ENCODE peak calls at places on chromosomes 2 and 18, in nine cellular contexts. S is gastrocnemius medialis, B is IMR-90, H is heart left ventricle, G is A549, E is sigmoid colon, P is adrenal gland, J is thyroid gland, R is GM12878. T is an unnamed sample.

GRCh38 chr18:54776282-54776977 is 51.8 kb upstream of the RAB27B start:
- DNase-seq in R (peak), J (no peak), H (no peak), P (peak), B (peak), S (peak), G (peak), E (no peak), T (peak)

GRCh38 chr2:207746131-207746530 is 23.6 kb downstream of the FZD5 start:
- DNase-seq in B (peak), J (peak), G (peak), S (peak), P (peak), E (no peak), H (no peak), R (no peak), T (no peak)

GRCh38 chr2:72579595-72580180 is 246.1 kb downstream of the EXOC6B start:
- DNase-seq in H (no peak), S (no peak), R (no peak), J (no peak), B (peak), P (no peak), E (no peak), G (peak), T (no peak)

GRCh38 chr2:127400897-127401756 is 13.4 kb upstream of the MAP3K2 start:
- DNase-seq in H (no peak), E (no peak), S (no peak), G (peak), B (peak), J (peak), P (no peak), R (no peak), T (no peak)

GRCh38 chr2:85631316-85631715 is 15.3 kb downstream of the USP39 start:
- DNase-seq in G (no peak), R (no peak), B (no peak), P (no peak), E (no peak), S (no peak), J (no peak), H (no peak), T (no peak)

GRCh38 chr2:135743860-135744259 is 2.2 kb downstream of the UBXN4 start:
- DNase-seq in R (no peak), E (no peak), H (no peak), S (no peak), B (peak), G (no peak), P (no peak), J (no peak), T (no peak)

GRCh38 chr2:217054791-217055190 is 194.9 kb upstream of the TNP1 start:
- DNase-seq in E (no peak), B (no peak), H (no peak), R (no peak), G (no peak), P (no peak), J (no peak), S (no peak), T (no peak)

GRCh38 chr2:239829326-239829725 is 195.8 kb downstream of the NDUFA10 start:
- DNase-seq in H (peak), G (no peak), P (no peak), R (no peak), J (no peak), S (no peak), B (no peak), E (no peak), T (peak)

GRCh38 chr2:108910541-108911396 is 78.3 kb downstream of the EDAR start:
- DNase-seq in H (no peak), E (no peak), J (no peak), R (no peak), B (no peak), S (no peak), G (no peak), P (no peak), T (no peak)

GRCh38 chr2:108911401-108911800 is 77.6 kb downstream of the EDAR start:
- DNase-seq in E (no peak), G (no peak), P (no peak), H (no peak), S (no peak), J (no peak), B (no peak), R (no peak), T (no peak)

GRCh38 chr2:108911807-108912628 is 77.0 kb downstream of the EDAR start:
- DNase-seq in B (no peak), S (no peak), J (no peak), E (peak), P (no peak), R (no peak), G (no peak), H (no peak), T (no peak)

GRCh38 chr2:108909917-108910515 is 79.0 kb downstream of the EDAR start:
- DNase-seq in S (no peak), H (no peak), R (no peak), B (no peak), E (no peak), G (no peak), J (no peak), P (no peak), T (peak)

DNA sequence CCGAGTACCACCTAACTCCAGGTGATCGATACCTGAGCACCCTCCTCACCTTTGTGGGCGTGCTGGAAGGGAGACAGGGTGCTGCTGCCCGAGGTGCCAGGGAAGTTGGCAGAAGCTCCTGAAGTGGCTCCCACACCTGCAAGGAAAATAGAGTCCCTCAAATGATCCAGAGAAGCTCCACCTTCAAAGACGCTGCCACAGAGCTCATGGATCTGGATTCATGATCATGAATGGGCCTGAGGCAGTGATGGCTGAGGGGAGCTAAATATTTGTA is 76.5 kb downstream of the EDAR start:
- DNase-seq in J (no peak), E (peak), G (no peak), S (no peak), H (no peak), R (no peak), B (no peak), P (no peak), T (no peak)
- TF ChIP-seq POLR2A in J (no peak), E (no peak), G (no peak), S (no peak), H (no peak), R (no peak), B (no peak), P (no peak), T (no peak)

DNA sequence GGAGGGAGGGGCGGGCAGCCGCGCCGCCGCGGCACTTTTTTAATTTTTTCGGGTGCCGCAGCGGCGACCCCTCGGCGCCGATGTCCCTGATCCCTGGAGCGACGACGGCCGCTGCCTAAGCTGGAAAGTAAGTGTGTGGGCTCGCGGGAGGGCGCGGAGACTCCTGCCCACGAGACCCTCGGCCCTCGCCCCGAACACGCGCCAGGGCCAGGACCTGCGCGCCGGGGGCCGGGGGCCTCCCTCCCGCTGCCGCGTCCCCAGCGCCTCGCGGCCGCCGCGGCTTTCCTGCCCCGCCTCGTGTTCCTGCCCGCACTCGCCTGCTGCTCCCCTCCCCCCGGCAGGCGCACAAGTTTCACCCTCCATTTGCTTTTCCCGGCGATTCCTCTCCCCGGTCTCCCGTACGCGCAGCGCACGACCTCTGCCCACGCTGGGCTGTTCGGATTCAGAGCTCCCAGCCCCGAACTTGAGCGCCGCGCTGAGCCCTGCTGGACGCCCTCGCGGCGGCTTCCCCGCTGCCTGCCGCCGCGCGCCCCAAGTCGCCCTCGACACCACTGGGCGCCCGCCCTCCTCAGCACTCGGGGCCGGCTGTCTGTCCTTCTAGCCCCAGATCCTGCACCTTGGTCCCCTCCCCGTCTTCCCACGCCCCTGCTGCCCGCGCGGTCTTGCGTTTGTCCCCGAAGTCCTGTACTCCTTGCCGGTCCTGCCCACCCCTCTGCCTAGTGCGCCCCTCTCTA is 507 bp downstream of the PKP4 start:
- DNase-seq in H (peak), G (peak), E (peak), P (peak), S (peak), R (no peak), B (peak), J (peak), T (peak)
- TF ChIP-seq POLR2A in H (no peak), G (peak), E (no peak), P (no peak), S (no peak), R (peak), B (no peak), J (no peak), T (no peak)

GRCh38 chr2:74507145-74507925 is at the start of gene PCGF1:
- DNase-seq in P (peak), E (peak), B (peak), H (peak), R (peak), J (peak), G (peak), S (peak), T (peak)
- TF ChIP-seq POLR2A in P (peak), E (no peak), B (peak), H (no peak), R (peak), J (no peak), G (peak), S (no peak), T (peak)

DNA sequence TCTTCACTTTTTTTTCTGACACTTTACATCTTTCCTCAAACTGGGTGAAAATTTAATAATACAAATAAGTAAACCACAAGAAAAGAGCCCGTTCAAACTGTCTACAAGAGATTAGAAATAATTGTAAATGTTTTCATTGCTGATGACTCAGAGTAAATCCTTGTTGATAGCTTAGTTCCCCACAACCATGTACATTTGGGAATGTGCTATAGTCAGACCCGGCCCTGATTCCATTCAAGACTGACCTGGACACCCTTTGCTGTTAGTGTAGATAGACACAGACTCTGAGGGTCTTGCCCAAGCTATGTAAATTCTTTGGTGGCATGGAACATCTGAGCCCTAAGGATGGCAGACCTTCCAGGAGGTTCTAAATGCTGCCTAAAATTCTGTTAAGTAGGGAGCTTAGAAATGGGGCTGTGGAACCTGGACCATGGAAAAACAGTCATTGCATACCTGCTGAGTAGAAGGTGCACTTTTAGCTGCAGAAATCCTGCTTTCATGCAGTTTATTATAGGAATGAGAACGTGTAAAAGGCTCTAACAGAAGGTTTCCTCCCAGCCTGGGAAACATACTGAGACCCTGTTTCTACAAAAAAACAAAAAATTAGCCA is 3.7 kb downstream of the MALT1 start:
- DNase-seq in B (peak), E (no peak), H (no peak), J (no peak), G (no peak), P (no peak), R (no peak), S (no peak), T (no peak)
- TF ChIP-seq POLR2A in B (no peak), E (no peak), H (no peak), J (no peak), G (no peak), P (no peak), R (no peak), S (no peak), T (no peak)

DNA sequence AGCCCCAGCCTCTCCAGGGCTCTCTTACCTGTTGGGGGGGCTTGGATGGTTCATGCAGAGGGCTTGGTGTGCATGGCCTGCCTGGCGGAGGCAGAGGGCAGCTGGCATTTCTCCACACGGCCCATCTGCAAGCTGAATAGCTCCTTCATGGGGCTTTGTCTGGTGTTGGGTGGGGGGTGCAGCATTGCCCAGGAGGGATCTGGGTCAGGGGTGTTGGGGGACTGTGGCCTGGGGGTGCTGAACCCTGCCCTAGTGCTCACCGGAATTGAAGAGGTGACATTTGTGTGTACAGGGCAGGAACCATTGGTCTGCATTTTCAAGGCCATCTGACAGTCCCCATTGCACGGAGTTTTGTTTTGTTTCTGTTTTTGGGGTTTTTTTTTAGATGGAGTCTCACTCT is 58.8 kb upstream of the HAAO start:
- DNase-seq in J (no peak), P (no peak), S (no peak), B (no peak), G (no peak), H (no peak), E (peak), R (no peak), T (no peak)
- TF ChIP-seq POLR2A in J (no peak), P (no peak), S (no peak), B (no peak), G (no peak), H (no peak), E (no peak), R (no peak), T (no peak)

DNA sequence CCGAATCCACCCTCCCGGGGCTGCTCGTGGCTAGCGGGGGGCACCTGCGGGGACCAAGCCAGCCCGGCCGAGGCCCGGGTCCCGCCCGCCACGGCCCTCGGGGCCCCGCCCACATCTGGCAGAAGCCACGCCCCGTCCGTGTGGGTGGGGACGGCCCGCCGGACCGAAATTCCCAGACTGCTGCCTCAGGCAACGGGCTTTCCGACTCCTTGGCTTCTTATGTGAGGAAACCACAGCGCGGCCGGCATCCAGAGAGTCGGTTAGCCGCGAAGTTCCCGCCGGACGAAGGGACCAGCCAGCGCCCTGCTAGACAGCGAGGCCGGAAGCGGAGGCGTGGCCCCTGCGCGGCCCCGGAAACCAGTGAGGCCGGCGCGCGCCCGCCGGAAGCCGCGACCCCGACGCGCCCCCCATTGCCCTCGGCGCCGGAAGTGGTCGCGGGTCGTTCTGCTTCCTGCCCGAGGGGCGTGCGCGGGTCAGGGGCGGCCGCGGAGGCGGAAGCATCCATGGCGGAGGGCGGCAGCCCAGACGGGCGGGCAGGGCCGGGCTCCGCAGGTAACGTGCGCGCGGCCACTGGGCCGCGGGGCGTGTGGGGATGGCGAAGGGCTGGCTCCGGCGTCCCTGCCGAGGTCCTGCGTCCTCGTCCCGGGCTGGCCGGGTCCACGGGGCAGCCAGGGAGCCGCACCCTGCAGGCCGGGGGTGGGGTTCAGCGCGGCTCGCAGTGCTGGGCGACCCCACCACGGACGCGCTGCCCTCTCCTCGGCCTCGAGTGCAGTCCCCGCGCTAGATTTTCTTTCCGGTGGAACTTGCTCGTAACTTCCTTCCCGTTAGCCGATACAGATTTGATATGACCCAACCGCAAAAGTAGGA is at the start of gene ASB1:
- DNase-seq in E (peak), H (peak), B (peak), G (peak), R (peak), S (peak), J (peak), P (peak), T (peak)
- TF ChIP-seq POLR2A in E (no peak), H (no peak), B (peak), G (peak), R (peak), S (peak), J (no peak), P (no peak), T (no peak)

T was measured in breast epithelium.